ENCODE peak calls at places on chromosomes 16 and 17, in five cellular contexts. F is thoracic aorta, R is K562, K is heart left ventricle, D is GM23338. S is an unnamed sample.

GRCh38 chr16:65534121-65534528 is 412.3 kb upstream of the CDH11 start:
- DNase-seq in F (no peak), R (no peak), D (no peak), K (no peak), S (no peak)

GRCh38 chr17:69954241-69954933 is 120.6 kb upstream of the KCNJ16 start:
- DNase-seq in D (no peak), K (no peak), R (no peak), F (no peak), S (no peak)

GRCh38 chr17:33686171-33686570 is 393.1 kb upstream of the ASIC2 start:
- DNase-seq in D (peak; percentile 50), F (no peak), K (no peak), R (peak; percentile 56), S (no peak)

GRCh38 chr17:4479340-4479981 is 19.2 kb upstream of the SPNS2 start:
- DNase-seq in F (no peak), K (no peak), R (no peak), D (no peak), S (no peak)

GRCh38 chr17:19304209-19304608 is 58.3 kb downstream of the B9D1 start:
- DNase-seq in D (no peak), R (peak; percentile 72), F (no peak), K (peak; percentile 71), S (peak; percentile 69)

GRCh38 chr17:4690745-4691144 is 13.2 kb downstream of the PELP1 start:
- DNase-seq in K (no peak), R (no peak), D (no peak), F (no peak), S (no peak)

GRCh38 chr17:32288600-32288999 is 23.0 kb downstream of the RHBDL3 start:
- DNase-seq in F (no peak), D (no peak), K (no peak), R (no peak), S (no peak)

GRCh38 chr17:44209786-44210341 is 9.6 kb downstream of the UBTF start:
- DNase-seq in K (no peak), R (no peak), F (no peak), D (no peak), S (no peak)

GRCh38 chr17:74730491-74731346 is 6.3 kb upstream of the RAB37 start:
- DNase-seq in F (no peak), R (no peak), D (no peak), K (no peak), S (no peak)

GRCh38 chr17:8122391-8122922 is 1.4 kb downstream of the HES7 start:
- DNase-seq in D (peak; percentile 91), F (no peak), K (no peak), R (no peak), S (no peak)

GRCh38 chr17:7237266-7237760 is 1.9 kb downstream of the PHF23 start:
- DNase-seq in K (no peak), F (no peak), D (no peak), R (no peak), S (no peak)

GRCh38 chr17:49285716-49286115 is 55.1 kb upstream of the PHOSPHO1 start:
- DNase-seq in D (no peak), F (no peak), R (no peak), K (no peak), S (no peak)

GRCh38 chr16:70730944-70731343 is 45.1 kb upstream of the MTSS2 start:
- DNase-seq in R (no peak), D (no peak), K (peak; percentile 61), F (no peak), S (peak; percentile 42)

GRCh38 chr16:28140788-28141618 is 70.8 kb downstream of the XPO6 start:
- DNase-seq in D (peak; percentile 24), R (no peak), K (no peak), F (no peak), S (no peak)

GRCh38 chr16:16159662-16160061 is 63.6 kb downstream of the ABCC6 start:
- DNase-seq in R (no peak), F (no peak), K (no peak), D (no peak), S (no peak)

GRCh38 chr17:78040561-78041400 is 82.3 kb downstream of the TNRC6C start:
- DNase-seq in K (peak; percentile 61), R (no peak), F (peak; percentile 3), D (peak; percentile 27), S (peak; percentile 59)

GRCh38 chr16:19289805-19290490 is 4.4 kb downstream of the CLEC19A start:
- DNase-seq in F (no peak), D (peak; percentile 72), K (no peak), R (no peak), S (no peak)

GRCh38 chr17:33451221-33451620 is 158.1 kb upstream of the ASIC2 start:
- DNase-seq in F (no peak), R (no peak), K (no peak), D (no peak), S (no peak)

GRCh38 chr17:10618202-10618635 is 38.9 kb downstream of the MYH3 start:
- DNase-seq in R (peak; percentile 64), K (peak; percentile 42), F (no peak), D (peak; percentile 92), S (peak; percentile 38)

GRCh38 chr16:81733295-81733694 is 45.8 kb upstream of the PLCG2 start:
- DNase-seq in D (no peak), R (no peak), K (no peak), F (no peak), S (no peak)

GRCh38 chr17:70369296-70369855 is 200.0 kb downstream of the KCNJ2 start:
- DNase-seq in K (no peak), D (no peak), R (no peak), F (no peak), S (no peak)

GRCh38 chr16:22356930-22357634 is 17.3 kb downstream of the CDR2 start:
- DNase-seq in F (no peak), R (no peak), K (no peak), D (no peak), S (no peak)

DNA sequence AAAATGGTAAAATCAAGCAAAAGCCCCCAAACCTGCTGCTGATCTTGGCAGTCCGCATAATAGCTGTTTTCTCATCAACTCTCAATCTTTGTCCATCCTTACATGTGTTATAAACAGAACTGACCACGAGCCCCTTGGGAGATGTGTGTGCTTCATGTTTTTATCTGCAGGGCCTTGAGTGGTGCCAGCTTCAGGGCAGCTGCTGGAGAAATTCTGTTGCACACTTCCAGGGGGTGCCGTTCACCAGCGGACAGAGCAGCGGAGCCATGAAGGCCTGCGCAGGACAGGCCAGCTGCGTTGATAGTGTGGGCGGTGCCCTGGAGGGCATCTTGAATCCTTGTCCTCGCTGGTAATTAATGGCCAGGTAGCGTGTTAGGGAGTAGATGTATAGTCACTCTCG is 20.1 kb downstream of the MPRIP start:
- DNase-seq in R (no peak), D (no peak), K (no peak), F (no peak), S (no peak)
- TF ChIP-seq CTCF in R (no peak), D (no peak), K (no peak), F (no peak), S (no peak)

GRCh38 chr16:87316450-87316922 is 706 bp downstream of the C16orf95 start:
- DNase-seq in K (no peak), F (no peak), R (no peak), D (no peak), S (no peak)

GRCh38 chr16:87319011-87319410 is 1.8 kb upstream of the C16orf95 start:
- DNase-seq in D (no peak), F (no peak), R (no peak), K (no peak), S (no peak)

GRCh38 chr16:87318158-87318644 is 1.0 kb upstream of the C16orf95 start:
- DNase-seq in K (no peak), D (no peak), R (peak; percentile 34), F (no peak), S (no peak)

GRCh38 chr16:87316923-87317765 is at the start of gene C16orf95:
- DNase-seq in D (peak; percentile 98), R (peak; percentile 98), K (peak; percentile 97), F (peak; percentile 95), S (peak; percentile 95)

DNA sequence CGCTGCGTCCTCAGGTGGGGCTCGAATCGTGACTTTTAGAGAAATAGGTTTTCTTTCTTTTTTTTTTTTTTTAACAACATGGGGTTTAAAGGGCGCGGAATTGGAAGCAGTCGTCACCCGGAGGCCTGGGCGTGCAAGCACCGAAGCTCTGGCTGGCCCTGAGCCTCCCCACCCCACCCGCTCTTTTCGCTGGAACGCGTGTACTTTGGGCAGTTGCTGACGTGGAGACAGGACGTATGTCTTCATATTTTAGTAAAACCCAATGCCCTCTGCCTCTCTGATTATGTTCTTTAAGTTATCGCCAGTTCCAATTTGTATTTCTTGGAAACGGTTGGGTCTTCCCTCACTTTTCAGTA is 552 bp upstream of the C16orf95 start:
- DNase-seq in K (no peak), F (no peak), D (peak; percentile 47), R (peak; percentile 75), S (peak; percentile 51)
- H3K27ac ChIP-seq in K (peak overlapping the region; percentile 86), F (peak overlapping the region; percentile 95), D (peak overlapping the region; percentile 92), R (peak overlapping the region; percentile 93), S (peak overlapping the region; percentile 94)

GRCh38 chr16:85204242-85205010 is 92.2 kb upstream of the CIBAR2 start:
- DNase-seq in K (no peak), F (no peak), D (no peak), R (no peak), S (no peak)
- TF ChIP-seq CTCF in K (no peak), F (no peak), D (no peak), R (no peak), S (no peak)

GRCh38 chr16:67945392-67945933 is 1.5 kb upstream of the LCAT start:
- DNase-seq in F (no peak), R (no peak), K (no peak), D (no peak), S (no peak)
- H3K27ac ChIP-seq in F (peak overlapping the region; percentile 90), R (no peak overlapping the region), K (peak overlapping the region; percentile 58), D (no peak overlapping the region), S (peak overlapping the region; percentile 65)

DNA sequence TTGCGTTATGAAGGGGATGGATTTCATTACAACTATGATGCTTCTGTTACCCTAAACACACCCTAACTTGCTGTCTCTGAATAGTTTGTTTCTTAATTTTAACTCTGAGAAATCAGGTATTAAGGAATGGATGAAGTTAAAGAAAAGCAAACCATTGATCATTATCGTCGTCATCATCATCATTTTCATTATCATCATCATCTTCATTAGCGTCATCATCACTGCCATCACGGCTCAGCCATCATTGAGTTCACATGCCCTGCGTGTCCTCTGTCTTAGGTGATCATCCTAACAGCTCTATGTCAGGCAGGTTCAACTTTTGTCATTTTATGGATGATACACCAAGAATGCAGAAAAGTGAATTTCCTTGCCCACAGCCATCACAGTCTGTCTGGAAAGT is 477.5 kb upstream of the EEF2KMT start:
- DNase-seq in D (no peak), R (no peak), K (no peak), F (no peak), S (no peak)
- TF ChIP-seq CTCF in D (no peak), R (no peak), K (no peak), F (no peak), S (no peak)

GRCh38 chr17:72030067-72030899 is 90.5 kb upstream of the SOX9 start:
- DNase-seq in F (no peak), R (no peak), D (peak; percentile 94), K (peak; percentile 22), S (peak; percentile 15)
- H3K27ac ChIP-seq in F (no peak overlapping the region), R (no peak overlapping the region), D (peak overlapping the region; percentile 86), K (no peak overlapping the region), S (no peak overlapping the region)

GRCh38 chr16:75087040-75087979 is 29.3 kb downstream of the LDHD start:
- DNase-seq in F (no peak), K (peak; percentile 55), R (peak; percentile 85), D (no peak), S (peak; percentile 47)
- TF ChIP-seq CTCF in F (no peak), K (peak; percentile 12), R (peak; percentile 57), D (no peak), S (no peak)